ENCODE peak calls at places on chromosomes 5 and 9, in four cellular contexts. R is K562, Q is GM12878, K is HepG2. S is an unnamed sample.

GRCh38 chr5:52148679-52149078 is 639.0 kb upstream of the ITGA1 start:
- DNase-seq in R (no peak), Q (no peak), K (no peak), S (no peak)

GRCh38 chr5:139835656-139836055 is 40.0 kb downstream of the PSD2 start:
- DNase-seq in R (peak; percentile 47), Q (no peak), K (no peak), S (peak; percentile 37)

GRCh38 chr9:120291050-120291449 is 288.9 kb downstream of the CDK5RAP2 start:
- DNase-seq in R (no peak), Q (no peak), K (no peak), S (no peak)

GRCh38 chr9:78595200-78595945 is 298.4 kb downstream of the PSAT1 start:
- DNase-seq in R (no peak), Q (no peak), K (no peak), S (no peak)

GRCh38 chr5:171205375-171205774 is 103.7 kb upstream of the TLX3 start:
- DNase-seq in R (no peak), Q (no peak), K (no peak), S (no peak)

GRCh38 chr9:29078063-29078660 is 1504.9 kb upstream of the C9orf72 start:
- DNase-seq in R (no peak), Q (no peak), K (no peak), S (no peak)

GRCh38 chr9:133113163-133113927 is 7.7 kb downstream of the RALGDS start:
- DNase-seq in R (no peak), Q (no peak), K (no peak), S (no peak)

GRCh38 chr5:139419793-139420192 is 15.9 kb upstream of the SPATA24 start:
- DNase-seq in R (no peak), Q (no peak), K (no peak), S (no peak)

GRCh38 chr9:89375181-89375760 is 57.0 kb downstream of the SECISBP2 start:
- DNase-seq in R (no peak), Q (peak; percentile 42), K (no peak), S (no peak)

GRCh38 chr5:119333421-119333851 is 22.4 kb upstream of the TNFAIP8 start:
- DNase-seq in R (no peak), Q (no peak), K (no peak), S (no peak)

GRCh38 chr5:158914008-158914407 is 185.7 kb downstream of the EBF1 start:
- DNase-seq in R (no peak), Q (no peak), K (no peak), S (no peak)

GRCh38 chr5:171129308-171129707 is 179.7 kb upstream of the TLX3 start:
- DNase-seq in R (no peak), Q (no peak), K (no peak), S (no peak)

GRCh38 chr9:25677301-25678146 is 720 bp downstream of the TUSC1 start:
- DNase-seq in R (no peak), Q (no peak), K (no peak), S (peak; percentile 80)

GRCh38 chr9:136486131-136486530 is 3.3 kb upstream of the SEC16A start:
- DNase-seq in R (no peak), Q (no peak), K (no peak), S (no peak)

GRCh38 chr9:71890042-71890680 is 20.8 kb downstream of the ABHD17B start:
- DNase-seq in R (no peak), Q (no peak), K (no peak), S (no peak)

GRCh38 chr9:114372971-114373591 is 14.7 kb downstream of the AKNA start:
- DNase-seq in R (no peak), Q (peak; percentile 93), K (no peak), S (no peak)
- TF ChIP-seq CBFB in R (no peak), Q (peak; percentile 79), K (no peak), S (no peak)

GRCh38 chr9:113269355-113269754 is 6.0 kb downstream of the CDC26 start:
- DNase-seq in R (no peak), Q (no peak), K (no peak), S (no peak)

GRCh38 chr9:113278840-113279239 is 3.4 kb downstream of the PRPF4 start:
- DNase-seq in R (no peak), Q (no peak), K (no peak), S (no peak)

GRCh38 chr9:113275147-113276131 is at the start of the genes CDC26 and PRPF4:
- DNase-seq in R (peak; percentile 94), Q (peak; percentile 87), K (peak; percentile 97), S (peak; percentile 97)

GRCh38 chr9:113269871-113270270 is 5.5 kb downstream of the CDC26 start:
- DNase-seq in R (no peak), Q (no peak), K (no peak), S (no peak)

GRCh38 chr9:113274474-113275146 is 762 bp downstream of the CDC26 start:
- DNase-seq in R (peak; percentile 38), Q (peak; percentile 35), K (peak; percentile 69), S (no peak)
- TF ChIP-seq ESRRA in R (no peak), Q (no peak), K (no peak), S (no peak)

DNA sequence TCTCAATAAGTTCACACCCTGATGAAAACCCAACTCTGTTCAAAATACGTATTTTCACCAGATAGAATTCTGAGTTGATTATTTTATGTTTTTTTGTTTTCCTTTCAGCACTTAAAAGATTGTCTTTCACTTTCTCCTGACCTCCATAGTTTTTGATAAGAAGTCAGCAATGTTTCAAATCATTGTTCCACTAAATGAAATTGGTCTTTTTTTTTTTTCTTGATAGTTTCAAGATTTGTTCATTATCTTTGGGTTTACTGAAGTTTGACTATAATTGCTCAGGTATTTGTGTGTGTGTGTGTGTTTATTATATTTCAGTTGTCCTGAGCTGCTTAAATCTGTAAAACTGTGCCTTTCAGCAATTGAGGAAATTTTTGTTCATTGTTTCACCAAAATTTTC is 498.7 kb downstream of the TLE1 start:
- DNase-seq in R (no peak), Q (no peak), K (no peak), S (no peak)
- TF ChIP-seq CTCF in R (no peak), Q (no peak), K (no peak), S (no peak)

GRCh38 chr9:1869843-1870242 is 145.3 kb upstream of the SMARCA2 start:
- DNase-seq in R (peak; percentile 13), Q (no peak), K (peak; percentile 18), S (peak; percentile 66)
- TF ChIP-seq CBFB in R (no peak), Q (peak; percentile 36), K (no peak), S (no peak)

GRCh38 chr5:143261748-143262392 is 141.6 kb downstream of the NR3C1 start:
- DNase-seq in R (no peak), Q (no peak), K (no peak), S (no peak)
- TF ChIP-seq ESRRA in R (no peak), Q (no peak), K (no peak), S (no peak)

GRCh38 chr5:55982957-55983381 is 11.8 kb downstream of the IL6ST start:
- DNase-seq in R (no peak), Q (no peak), K (no peak), S (no peak)
- TF ChIP-seq CTCF in R (peak; percentile 29), Q (no peak), K (peak; percentile 54), S (no peak)

DNA sequence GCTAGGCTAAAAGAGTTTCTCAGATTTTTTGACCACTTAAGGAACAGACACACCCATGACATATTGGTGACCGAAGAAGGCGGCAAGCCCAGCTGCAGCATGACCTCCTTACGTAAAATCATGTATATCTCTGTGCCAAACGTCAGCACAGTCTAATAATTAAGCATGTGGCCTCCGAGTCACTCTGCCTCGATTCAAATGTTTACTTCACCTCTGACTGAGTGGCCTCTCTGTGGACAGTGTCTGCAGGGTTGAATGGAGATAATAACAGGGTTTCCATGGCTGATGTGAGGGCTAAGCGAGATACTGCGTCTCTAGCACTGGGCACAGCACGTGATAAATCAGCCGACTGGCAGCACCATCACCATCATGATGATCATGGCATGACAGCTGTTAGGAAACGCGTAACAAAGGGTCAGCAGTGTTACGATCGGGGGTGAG is 60.5 kb downstream of the ADAMTS2 start:
- DNase-seq in R (no peak), Q (no peak), K (no peak), S (no peak)
- TF ChIP-seq CBFB in R (no peak), Q (no peak), K (no peak), S (no peak)

GRCh38 chr5:163354685-163355084 is 82.7 kb upstream of the CCNG1 start:
- DNase-seq in R (no peak), Q (peak; percentile 40), K (no peak), S (no peak)
- TF ChIP-seq ESRRA in R (no peak), Q (no peak), K (no peak), S (no peak)

GRCh38 chr9:130872511-130872910 is 24.1 kb downstream of the QRFP start:
- DNase-seq in R (peak; percentile 54), Q (no peak), K (no peak), S (no peak)

GRCh38 chr9:130872912-130873503 is 23.6 kb downstream of the QRFP start:
- DNase-seq in R (peak; percentile 62), Q (no peak), K (peak; percentile 84), S (no peak)

GRCh38 chr9:130870491-130871381 is 25.9 kb downstream of the QRFP start:
- DNase-seq in R (no peak), Q (peak; percentile 62), K (no peak), S (no peak)

GRCh38 chr9:130872058-130872453 is 24.6 kb downstream of the QRFP start:
- DNase-seq in R (peak; percentile 58), Q (no peak), K (no peak), S (no peak)

DNA sequence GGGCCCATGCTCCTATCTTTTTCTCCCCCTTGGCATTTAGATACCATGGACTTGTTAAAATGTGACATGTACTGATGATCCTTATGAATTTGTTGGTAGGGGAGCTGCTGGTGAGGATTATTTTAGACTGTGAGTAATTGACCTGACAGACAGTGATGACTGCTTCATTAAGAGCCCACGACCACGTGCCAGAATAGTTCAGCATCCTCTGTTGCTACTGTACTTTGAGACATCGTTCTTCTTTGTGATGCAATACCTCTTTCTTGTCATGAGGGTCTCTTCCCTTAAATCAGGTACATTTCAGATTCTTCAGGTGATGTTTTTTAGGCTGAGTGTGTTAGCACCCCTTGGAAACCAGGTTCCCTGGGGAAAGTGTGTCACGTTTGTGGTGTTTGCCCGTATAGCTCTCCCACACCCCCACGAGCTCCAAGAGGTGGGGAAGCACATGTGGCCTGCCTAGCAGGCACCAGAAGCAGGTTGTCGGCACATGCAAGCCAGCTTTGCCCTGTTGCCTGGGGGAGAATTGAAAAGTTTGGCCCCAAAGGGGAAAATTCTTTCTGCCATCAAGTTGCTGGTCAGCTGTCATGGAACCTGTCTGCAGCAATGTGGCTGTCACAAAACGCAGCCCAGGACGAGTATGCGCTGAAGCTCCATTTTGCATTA is 25.1 kb downstream of the QRFP start:
- DNase-seq in R (peak; percentile 52), Q (no peak), K (no peak), S (no peak)
- TF ChIP-seq CTCF in R (no peak), Q (no peak), K (no peak), S (no peak)